ENCODE peak calls at places on chromosome 17, in six cellular contexts. One of them, this sample, is unnamed.
A peak's percentile ranks its signal among the peaks of the same experiment; 100 is the strongest.

GRCh38 chr17:50917418-50917743 is 51.2 kb upstream of the TOB1 start:
- DNase-seq in cardiac fibroblast: no peak
- DNase-seq in psoas muscle: no peak
- DNase-seq in transverse colon: no peak
- DNase-seq in AG10803: no peak
- DNase-seq in neural progenitor cell: peak; percentile 21
- DNase-seq in this sample: no peak

GRCh38 chr17:31415004-31415454 is 23.6 kb downstream of the RAB11FIP4 start:
- DNase-seq in psoas muscle: no peak
- DNase-seq in cardiac fibroblast: no peak
- DNase-seq in transverse colon: no peak
- DNase-seq in neural progenitor cell: no peak
- DNase-seq in AG10803: no peak
- DNase-seq in this sample: no peak

GRCh38 chr17:14693382-14693781 is 392.5 kb downstream of the HS3ST3B1 start:
- DNase-seq in psoas muscle: no peak
- DNase-seq in transverse colon: no peak
- DNase-seq in AG10803: no peak
- DNase-seq in neural progenitor cell: no peak
- DNase-seq in cardiac fibroblast: no peak
- DNase-seq in this sample: no peak

GRCh38 chr17:29112780-29113295 is 67.4 kb downstream of the MYO18A start:
- DNase-seq in cardiac fibroblast: peak; percentile 67
- DNase-seq in psoas muscle: peak; percentile 85
- DNase-seq in neural progenitor cell: no peak
- DNase-seq in transverse colon: no peak
- DNase-seq in AG10803: peak; percentile 69
- DNase-seq in this sample: peak; percentile 71

GRCh38 chr17:75411328-75412067 is 6.0 kb upstream of the GRB2 start:
- DNase-seq in psoas muscle: no peak
- DNase-seq in transverse colon: no peak
- DNase-seq in cardiac fibroblast: no peak
- DNase-seq in neural progenitor cell: no peak
- DNase-seq in AG10803: no peak
- DNase-seq in this sample: no peak

GRCh38 chr17:63082273-63082861 is 116.3 kb downstream of the TANC2 start:
- DNase-seq in neural progenitor cell: no peak
- DNase-seq in cardiac fibroblast: peak; percentile 76
- DNase-seq in transverse colon: no peak
- DNase-seq in psoas muscle: no peak
- DNase-seq in AG10803: peak; percentile 42
- DNase-seq in this sample: peak; percentile 59

GRCh38 chr17:65062168-65062915 is 5.8 kb upstream of the GNA13 start:
- DNase-seq in transverse colon: peak; percentile 37
- DNase-seq in psoas muscle: no peak
- DNase-seq in neural progenitor cell: peak; percentile 42
- DNase-seq in AG10803: no peak
- DNase-seq in cardiac fibroblast: no peak
- DNase-seq in this sample: no peak

GRCh38 chr17:72886622-72887021 is 205.9 kb downstream of the SLC39A11 start:
- DNase-seq in transverse colon: no peak
- DNase-seq in psoas muscle: no peak
- DNase-seq in AG10803: no peak
- DNase-seq in cardiac fibroblast: no peak
- DNase-seq in neural progenitor cell: no peak
- DNase-seq in this sample: no peak

GRCh38 chr17:74132354-74132753 is 71.1 kb upstream of the RPL38 start:
- DNase-seq in psoas muscle: no peak
- DNase-seq in neural progenitor cell: no peak
- DNase-seq in cardiac fibroblast: no peak
- DNase-seq in transverse colon: no peak
- DNase-seq in AG10803: no peak
- DNase-seq in this sample: no peak

GRCh38 chr17:48597492-48597774 is 3.9 kb upstream of the HOXB5 start:
- DNase-seq in cardiac fibroblast: no peak
- DNase-seq in AG10803: no peak
- DNase-seq in neural progenitor cell: no peak
- DNase-seq in psoas muscle: no peak
- DNase-seq in transverse colon: no peak
- DNase-seq in this sample: no peak

GRCh38 chr17:245611-246010 is 64.2 kb upstream of the DOC2B start:
- DNase-seq in psoas muscle: peak; percentile 22
- DNase-seq in neural progenitor cell: no peak
- DNase-seq in transverse colon: peak; percentile 6
- DNase-seq in cardiac fibroblast: no peak
- DNase-seq in AG10803: no peak
- DNase-seq in this sample: no peak

GRCh38 chr17:39791296-39791992 is 53.7 kb downstream of the GRB7 start:
- DNase-seq in transverse colon: no peak
- DNase-seq in AG10803: no peak
- DNase-seq in psoas muscle: no peak
- DNase-seq in cardiac fibroblast: no peak
- DNase-seq in neural progenitor cell: peak; percentile 54
- DNase-seq in this sample: no peak

GRCh38 chr17:34872640-34873039 is 88.6 kb downstream of the CCT6B start:
- DNase-seq in transverse colon: no peak
- DNase-seq in cardiac fibroblast: no peak
- DNase-seq in psoas muscle: no peak
- DNase-seq in AG10803: no peak
- DNase-seq in neural progenitor cell: no peak
- DNase-seq in this sample: no peak

GRCh38 chr17:67628580-67629013 is 89.1 kb upstream of the NOL11 start:
- DNase-seq in neural progenitor cell: peak; percentile 19
- DNase-seq in psoas muscle: no peak
- DNase-seq in AG10803: no peak
- DNase-seq in transverse colon: no peak
- DNase-seq in cardiac fibroblast: no peak
- DNase-seq in this sample: peak; percentile 16

GRCh38 chr17:64780096-64781012 is 118.2 kb upstream of the SMURF2 start:
- DNase-seq in neural progenitor cell: peak; percentile 89
- DNase-seq in cardiac fibroblast: no peak
- DNase-seq in transverse colon: peak; percentile 91
- DNase-seq in AG10803: no peak
- DNase-seq in psoas muscle: peak; percentile 63
- DNase-seq in this sample: no peak

GRCh38 chr17:39753514-39754160 is 15.9 kb downstream of the GRB7 start:
- DNase-seq in AG10803: no peak
- DNase-seq in cardiac fibroblast: no peak
- DNase-seq in transverse colon: peak; percentile 72
- DNase-seq in psoas muscle: peak; percentile 79
- DNase-seq in neural progenitor cell: peak; percentile 69
- DNase-seq in this sample: no peak

GRCh38 chr17:43316522-43317142 is 82.2 kb upstream of the ARL4D start:
- DNase-seq in transverse colon: no peak
- DNase-seq in AG10803: no peak
- DNase-seq in psoas muscle: no peak
- DNase-seq in neural progenitor cell: peak; percentile 47
- DNase-seq in cardiac fibroblast: no peak
- DNase-seq in this sample: no peak

GRCh38 chr17:75645889-75646625 is 12.8 kb downstream of the SMIM5 start:
- DNase-seq in psoas muscle: no peak
- DNase-seq in AG10803: no peak
- DNase-seq in transverse colon: peak; percentile 89
- DNase-seq in neural progenitor cell: no peak
- DNase-seq in cardiac fibroblast: no peak
- DNase-seq in this sample: no peak

GRCh38 chr17:50501054-50501453 is 7.2 kb upstream of the MYCBPAP start:
- DNase-seq in neural progenitor cell: no peak
- DNase-seq in cardiac fibroblast: peak; percentile 43
- DNase-seq in AG10803: no peak
- DNase-seq in transverse colon: peak; percentile 33
- DNase-seq in psoas muscle: no peak
- DNase-seq in this sample: no peak

GRCh38 chr17:78144736-78145641 is 1.2 kb upstream of the C17orf99 start:
- DNase-seq in cardiac fibroblast: no peak
- DNase-seq in AG10803: no peak
- DNase-seq in psoas muscle: peak; percentile 69
- DNase-seq in neural progenitor cell: no peak
- DNase-seq in transverse colon: peak; percentile 54
- DNase-seq in this sample: no peak

GRCh38 chr17:74429604-74430384 is 2.1 kb upstream of the GPRC5C start:
- DNase-seq in cardiac fibroblast: no peak
- DNase-seq in AG10803: no peak
- DNase-seq in transverse colon: peak; percentile 67
- DNase-seq in neural progenitor cell: peak; percentile 49
- DNase-seq in psoas muscle: peak; percentile 83
- DNase-seq in this sample: no peak

GRCh38 chr17:13182854-13183253 is 165.0 kb upstream of the ELAC2 start:
- DNase-seq in neural progenitor cell: no peak
- DNase-seq in psoas muscle: no peak
- DNase-seq in AG10803: no peak
- DNase-seq in transverse colon: peak; percentile 7
- DNase-seq in cardiac fibroblast: no peak
- DNase-seq in this sample: no peak

GRCh38 chr17:48878920-48879898 is 13.4 kb upstream of the ATP5MC1 start:
- DNase-seq in AG10803: peak; percentile 61
- DNase-seq in neural progenitor cell: peak; percentile 80
- DNase-seq in cardiac fibroblast: peak; percentile 79
- DNase-seq in psoas muscle: no peak
- DNase-seq in transverse colon: peak; percentile 50
- DNase-seq in this sample: peak; percentile 67

GRCh38 chr17:17061516-17061915 is 19.3 kb downstream of the MPRIP start:
- DNase-seq in psoas muscle: no peak
- DNase-seq in neural progenitor cell: no peak
- DNase-seq in cardiac fibroblast: no peak
- DNase-seq in transverse colon: no peak
- DNase-seq in AG10803: no peak
- DNase-seq in this sample: no peak

GRCh38 chr17:17062866-17063265 is 20.6 kb downstream of the MPRIP start:
- DNase-seq in neural progenitor cell: no peak
- DNase-seq in transverse colon: no peak
- DNase-seq in AG10803: no peak
- DNase-seq in psoas muscle: no peak
- DNase-seq in cardiac fibroblast: no peak
- DNase-seq in this sample: no peak

GRCh38 chr17:17063546-17064122 is 21.4 kb downstream of the MPRIP start:
- DNase-seq in cardiac fibroblast: peak; percentile 46
- DNase-seq in psoas muscle: peak; percentile 94
- DNase-seq in transverse colon: peak; percentile 33
- DNase-seq in AG10803: peak; percentile 44
- DNase-seq in neural progenitor cell: no peak
- DNase-seq in this sample: no peak

GRCh38 chr17:17060930-17061329 is 18.7 kb downstream of the MPRIP start:
- DNase-seq in psoas muscle: no peak
- DNase-seq in transverse colon: no peak
- DNase-seq in AG10803: no peak
- DNase-seq in cardiac fibroblast: no peak
- DNase-seq in neural progenitor cell: no peak
- DNase-seq in this sample: no peak

GRCh38 chr17:17062356-17062755 is 20.1 kb downstream of the MPRIP start:
- DNase-seq in neural progenitor cell: no peak
- DNase-seq in transverse colon: no peak
- DNase-seq in cardiac fibroblast: peak; percentile 43
- DNase-seq in psoas muscle: no peak
- DNase-seq in AG10803: peak; percentile 41
- DNase-seq in this sample: no peak
- TF ChIP-seq CTCF in neural progenitor cell: no peak
- TF ChIP-seq CTCF in transverse colon: no peak
- TF ChIP-seq CTCF in cardiac fibroblast: no peak
- TF ChIP-seq CTCF in psoas muscle: no peak
- TF ChIP-seq CTCF in AG10803: no peak
- TF ChIP-seq CTCF in this sample: no peak

DNA sequence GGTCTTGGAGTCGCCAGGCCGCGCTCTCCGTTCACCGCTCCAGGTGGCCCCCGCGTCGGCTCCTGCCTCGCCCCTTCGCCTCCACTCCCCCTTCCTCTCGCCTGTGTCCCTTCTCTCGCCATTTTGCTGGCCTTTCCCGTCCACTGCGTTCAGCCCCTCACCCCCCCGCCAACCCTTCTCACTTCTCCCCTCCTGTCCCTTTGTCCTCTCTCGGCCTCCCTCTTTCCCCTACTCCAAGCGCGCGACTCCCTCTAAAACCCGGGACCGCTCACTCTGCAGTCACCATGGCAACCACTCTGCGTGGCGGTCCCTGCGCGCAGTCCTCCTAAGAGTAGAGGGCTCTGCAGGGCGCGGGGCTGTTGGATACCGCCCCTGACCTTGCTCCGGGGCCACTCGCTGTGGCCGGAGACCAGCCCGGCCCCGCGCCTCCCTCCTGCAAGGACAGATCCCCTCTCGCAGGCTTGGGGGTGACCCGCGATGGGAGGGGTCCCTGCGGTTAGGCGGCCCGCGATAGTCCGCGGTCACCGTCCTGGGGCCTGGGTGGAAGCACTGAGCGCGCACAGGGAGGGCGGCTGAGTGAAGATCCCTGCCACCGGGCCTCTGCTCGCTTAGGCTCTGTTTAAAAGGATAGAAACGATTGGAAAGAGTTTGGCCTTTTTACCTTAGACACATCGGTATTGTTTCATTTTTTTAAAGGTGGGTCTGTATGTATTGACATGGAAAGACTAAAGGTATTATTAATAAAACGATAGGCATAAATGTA is 454 bp downstream of the CCDC40 start:
- DNase-seq in cardiac fibroblast: peak; percentile 46
- DNase-seq in psoas muscle: no peak
- DNase-seq in transverse colon: peak; percentile 37
- DNase-seq in neural progenitor cell: peak; percentile 92
- DNase-seq in AG10803: no peak
- DNase-seq in this sample: peak; percentile 34
- H3K4me3 ChIP-seq in cardiac fibroblast: peak overlapping the region; percentile 82
- H3K4me3 ChIP-seq in psoas muscle: peak overlapping the region; percentile 89
- H3K4me3 ChIP-seq in transverse colon: peak overlapping the region; percentile 59
- H3K4me3 ChIP-seq in neural progenitor cell: peak overlapping the region; percentile 72
- H3K4me3 ChIP-seq in AG10803: peak overlapping the region; percentile 89
- H3K4me3 ChIP-seq in this sample: peak overlapping the region; percentile 80

DNA sequence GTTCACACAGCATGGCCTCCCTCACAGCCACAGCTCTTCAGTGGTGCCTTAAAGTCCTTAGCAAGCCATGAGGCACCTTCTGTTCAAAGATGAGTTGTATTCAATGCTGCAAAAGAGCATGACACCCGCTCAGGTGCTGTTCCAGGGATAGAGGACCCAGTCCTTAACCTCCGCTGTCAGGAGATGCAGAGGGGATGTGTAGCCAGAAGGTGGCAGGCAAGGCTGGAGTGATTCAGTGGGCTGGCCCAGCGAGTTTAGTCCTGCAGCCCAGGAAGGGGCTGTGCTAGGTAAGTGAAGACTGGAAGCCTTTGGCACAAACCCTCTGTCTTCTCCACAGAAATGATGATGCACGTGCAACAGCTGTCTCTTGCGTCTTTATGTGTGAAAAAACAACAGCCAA is 25.0 kb upstream of the ADAM11 start:
- DNase-seq in AG10803: no peak
- DNase-seq in cardiac fibroblast: no peak
- DNase-seq in transverse colon: no peak
- DNase-seq in neural progenitor cell: peak; percentile 56
- DNase-seq in psoas muscle: no peak
- DNase-seq in this sample: peak; percentile 7
- TF ChIP-seq CTCF in AG10803: no peak
- TF ChIP-seq CTCF in cardiac fibroblast: peak; percentile 33
- TF ChIP-seq CTCF in transverse colon: no peak
- TF ChIP-seq CTCF in neural progenitor cell: peak; percentile 52
- TF ChIP-seq CTCF in psoas muscle: no peak
- TF ChIP-seq CTCF in this sample: peak; percentile 48

DNA sequence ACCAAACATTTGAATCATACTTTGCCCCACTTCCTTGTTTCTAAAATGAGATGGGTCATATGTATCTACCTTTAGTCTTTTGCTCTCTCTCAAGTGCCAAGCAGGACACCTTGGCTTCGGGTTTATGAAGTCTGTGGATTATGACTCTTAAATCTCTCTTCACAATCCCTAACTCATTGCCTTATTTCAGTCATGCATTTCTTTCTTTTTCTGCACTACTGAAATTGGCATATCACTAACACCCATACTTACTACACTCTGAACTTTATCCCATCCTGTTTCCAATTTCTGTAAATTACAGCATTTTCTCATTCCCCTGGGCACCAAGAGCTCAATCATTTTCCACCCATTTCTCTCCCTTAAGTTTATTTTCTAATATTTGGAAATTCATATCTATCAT is 42.0 kb downstream of the ABCA9 start:
- DNase-seq in AG10803: no peak
- DNase-seq in psoas muscle: no peak
- DNase-seq in cardiac fibroblast: no peak
- DNase-seq in neural progenitor cell: no peak
- DNase-seq in transverse colon: no peak
- DNase-seq in this sample: no peak
- H3K4me3 ChIP-seq in AG10803: no peak overlapping the region
- H3K4me3 ChIP-seq in psoas muscle: no peak overlapping the region
- H3K4me3 ChIP-seq in cardiac fibroblast: no peak overlapping the region
- H3K4me3 ChIP-seq in neural progenitor cell: no peak overlapping the region
- H3K4me3 ChIP-seq in transverse colon: no peak overlapping the region
- H3K4me3 ChIP-seq in this sample: no peak overlapping the region

This sample was measured in astrocyte of the spinal cord.